ENCODE peak calls at places on chromosomes 12 and 14, in six cellular contexts. A, L, M, V, O and Q are unnamed samples.

GRCh38 chr14:79638647-79639266 is 572.5 kb downstream of the DIO2 start:
- DNase-seq in A (no peak), L (no peak), M (no peak), V (no peak), O (no peak), Q (no peak)

GRCh38 chr14:105859717-105860614 is 333.6 kb downstream of the TMEM121 start:
- DNase-seq in A (peak; percentile 63), L (no peak), M (no peak), V (no peak), O (peak; percentile 4), Q (no peak)

GRCh38 chr12:61138381-61138759 is 1121.8 kb upstream of the USP15 start:
- DNase-seq in A (no peak), L (no peak), M (no peak), V (no peak), O (no peak), Q (no peak)

GRCh38 chr12:10722905-10723866 is at the start of gene YBX3:
- DNase-seq in A (peak; percentile 95), L (peak; percentile 80), M (peak; percentile 86), V (peak; percentile 90), O (peak; percentile 90), Q (peak; percentile 26)

GRCh38 chr14:33393155-33393894 is 454.6 kb downstream of the NPAS3 start:
- DNase-seq in A (no peak), L (no peak), M (no peak), V (no peak), O (no peak), Q (no peak)

GRCh38 chr12:5480953-5481300 is 49.0 kb downstream of the NTF3 start:
- DNase-seq in A (no peak), L (no peak), M (no peak), V (no peak), O (no peak), Q (no peak)

GRCh38 chr14:91586451-91586850 is 76.3 kb upstream of the PPP4R3A start:
- DNase-seq in A (no peak), L (no peak), M (no peak), V (no peak), O (no peak), Q (no peak)

GRCh38 chr14:63443988-63444387 is 99.2 kb downstream of the PPP2R5E start:
- DNase-seq in A (no peak), L (no peak), M (no peak), V (no peak), O (no peak), Q (no peak)

GRCh38 chr14:24136684-24137528 is 912 bp downstream of the PSME1 start:
- DNase-seq in A (no peak), L (no peak), M (no peak), V (no peak), O (no peak), Q (no peak)

GRCh38 chr14:105880616-105881015 is 354.2 kb downstream of the TMEM121 start:
- DNase-seq in A (peak; percentile 52), L (no peak), M (no peak), V (peak; percentile 45), O (no peak), Q (no peak)

GRCh38 chr12:58765653-58766554 is 154.4 kb downstream of the LRIG3 start:
- DNase-seq in A (no peak), L (no peak), M (no peak), V (no peak), O (peak; percentile 26), Q (no peak)

GRCh38 chr12:19846561-19846960 is 407.3 kb downstream of the AEBP2 start:
- DNase-seq in A (no peak), L (peak; percentile 41), M (no peak), V (no peak), O (no peak), Q (no peak)

GRCh38 chr12:75526655-75527511 is 15.5 kb upstream of the KRR1 start:
- DNase-seq in A (no peak), L (peak; percentile 49), M (no peak), V (no peak), O (no peak), Q (no peak)

GRCh38 chr12:6778571-6779550 is 6.5 kb downstream of the LAG3 start:
- DNase-seq in A (peak; percentile 96), L (peak; percentile 80), M (peak; percentile 97), V (peak; percentile 97), O (peak; percentile 96), Q (peak; percentile 86)

GRCh38 chr14:65566820-65567522 is 154.4 kb downstream of the FUT8 start:
- DNase-seq in A (no peak), L (peak; percentile 1), M (no peak), V (no peak), O (no peak), Q (no peak)

GRCh38 chr12:104011265-104011664 is 38.7 kb downstream of the GLT8D2 start:
- DNase-seq in A (no peak), L (peak; percentile 71), M (no peak), V (no peak), O (no peak), Q (no peak)

GRCh38 chr12:88153959-88154358 is 11.9 kb downstream of the TMTC3 start:
- DNase-seq in A (no peak), L (peak; percentile 6), M (no peak), V (no peak), O (no peak), Q (no peak)

GRCh38 chr14:93892923-93893549 is 34.1 kb upstream of the FAM181A start:
- DNase-seq in A (peak; percentile 87), L (peak; percentile 56), M (peak; percentile 84), V (peak; percentile 74), O (peak; percentile 76), Q (peak; percentile 13)

GRCh38 chr12:43760396-43760795 is 1.6 kb downstream of the IRAK4 start:
- DNase-seq in A (no peak), L (no peak), M (no peak), V (no peak), O (peak; percentile 43), Q (no peak)

GRCh38 chr12:53290661-53291060 is 4.7 kb upstream of the PFDN5 start:
- DNase-seq in A (no peak), L (no peak), M (no peak), V (no peak), O (no peak), Q (no peak)

GRCh38 chr12:47360771-47361388 is 281.1 kb upstream of the AMIGO2 start:
- DNase-seq in A (no peak), L (no peak), M (no peak), V (no peak), O (no peak), Q (no peak)

GRCh38 chr12:31832740-31833540 is 104.1 kb upstream of the AMN1 start:
- DNase-seq in A (no peak), L (no peak), M (no peak), V (no peak), O (no peak), Q (no peak)

GRCh38 chr14:60488175-60488574 is 2.3 kb upstream of the C14orf39 start:
- DNase-seq in A (no peak), L (no peak), M (no peak), V (no peak), O (no peak), Q (no peak)

GRCh38 chr14:55123101-55123500 is 6.0 kb upstream of the LGALS3 start:
- DNase-seq in A (no peak), L (no peak), M (no peak), V (no peak), O (no peak), Q (no peak)

GRCh38 chr12:55641595-55641994 is 4.9 kb downstream of the OR10P1 start:
- DNase-seq in A (no peak), L (no peak), M (no peak), V (no peak), O (no peak), Q (no peak)

GRCh38 chr14:93967637-93968250 is 8.6 kb downstream of the ASB2 start:
- DNase-seq in A (peak; percentile 34), L (no peak), M (no peak), V (no peak), O (no peak), Q (no peak)

GRCh38 chr12:42296503-42297109 is 29.3 kb downstream of the ZCRB1 start:
- DNase-seq in A (no peak), L (peak; percentile 3), M (no peak), V (no peak), O (no peak), Q (no peak)

GRCh38 chr12:53489242-53489915 is 9.9 kb downstream of the MAP3K12 start:
- DNase-seq in A (no peak), L (no peak), M (no peak), V (no peak), O (no peak), Q (no peak)

GRCh38 chr12:108846320-108846719 is 11.1 kb downstream of the SSH1 start:
- DNase-seq in A (no peak), L (no peak), M (no peak), V (no peak), O (no peak), Q (peak; percentile 63)

GRCh38 chr14:68945190-68945584 is 33.9 kb downstream of the ACTN1 start:
- DNase-seq in A (peak; percentile 15), L (no peak), M (no peak), V (no peak), O (no peak), Q (peak; percentile 24)

GRCh38 chr14:68947802-68948201 is 31.3 kb downstream of the ACTN1 start:
- DNase-seq in A (peak; percentile 88), L (no peak), M (peak; percentile 66), V (no peak), O (no peak), Q (no peak)

GRCh38 chr14:68946423-68946822 is 32.7 kb downstream of the ACTN1 start:
- DNase-seq in A (peak; percentile 58), L (no peak), M (no peak), V (no peak), O (no peak), Q (no peak)

GRCh38 chr14:68944162-68944561 is 34.9 kb downstream of the ACTN1 start:
- DNase-seq in A (peak; percentile 29), L (no peak), M (no peak), V (no peak), O (no peak), Q (no peak)

GRCh38 chr14:68945585-68946289 is 33.4 kb downstream of the ACTN1 start:
- DNase-seq in A (peak; percentile 69), L (no peak), M (no peak), V (no peak), O (no peak), Q (no peak)
- H3K27ac ChIP-seq in A (no peak overlapping the region), L (peak overlapping the region; percentile 95), M (peak overlapping the region; percentile 45), V (peak overlapping the region; percentile 94), O (peak overlapping the region; percentile 2), Q (peak overlapping the region; percentile 50)

GRCh38 chr12:14399871-14400270 is 34.4 kb downstream of the ATF7IP start:
- DNase-seq in A (no peak), L (peak; percentile 64), M (no peak), V (no peak), O (no peak), Q (no peak)
- H3K27ac ChIP-seq in A (no peak overlapping the region), L (no peak overlapping the region), M (no peak overlapping the region), V (no peak overlapping the region), O (no peak overlapping the region), Q (no peak overlapping the region)

DNA sequence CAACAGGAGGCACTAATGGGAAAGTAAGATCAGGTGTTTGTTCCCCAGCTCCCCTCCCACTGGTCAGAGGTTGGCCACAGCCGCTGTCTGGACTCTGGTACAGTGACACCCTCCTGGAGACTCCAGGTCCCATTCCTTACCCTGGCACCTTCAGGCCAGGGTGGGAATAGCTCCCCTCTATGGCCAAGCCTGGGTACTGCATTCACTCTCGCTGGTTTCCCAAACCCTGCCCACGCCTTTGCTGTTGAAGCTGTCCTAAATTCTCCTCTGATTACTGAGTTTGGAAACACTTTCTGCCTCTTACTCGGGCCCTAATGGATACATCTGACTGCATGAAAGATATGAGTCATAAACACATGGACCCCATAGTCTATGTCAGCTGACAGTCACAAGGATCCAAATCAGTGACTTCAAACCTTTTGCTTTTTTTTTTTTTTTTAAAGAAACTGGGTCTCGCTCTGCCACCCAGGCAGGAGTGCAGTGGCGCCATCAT is 17.9 kb downstream of the HRK start:
- DNase-seq in A (no peak), L (no peak), M (no peak), V (no peak), O (no peak), Q (no peak)
- H3K27ac ChIP-seq in A (no peak overlapping the region), L (peak overlapping the region; percentile 29), M (no peak overlapping the region), V (no peak overlapping the region), O (no peak overlapping the region), Q (no peak overlapping the region)

GRCh38 chr12:13209279-13210021 is 12.9 kb downstream of the EMP1 start:
- DNase-seq in A (no peak), L (no peak), M (no peak), V (no peak), O (no peak), Q (no peak)
- H3K27ac ChIP-seq in A (peak overlapping the region; percentile 2), L (no peak overlapping the region), M (no peak overlapping the region), V (peak overlapping the region; percentile 69), O (no peak overlapping the region), Q (no peak overlapping the region)